ENCODE peak calls at places on chromosomes 12 and 14, in five cellular contexts. A is body of pancreas, E is AG04450, N is transverse colon, C is upper lobe of right lung. S is an unnamed sample. For H3K9me3, the result is how much of the 10 kb centered on the place peaks cover.

GRCh38 chr12:87082756-87083155 is 826.6 kb upstream of the MGAT4C start:
- DNase-seq in N (no peak), C (no peak), A (no peak), E (no peak), S (no peak)

GRCh38 chr14:22769369-22769768 is 2.9 kb downstream of the OXA1L start:
- DNase-seq in A (no peak), C (no peak), E (no peak), N (no peak), S (no peak)

GRCh38 chr14:46988312-46988711 is 336.7 kb upstream of the RPL10L start:
- DNase-seq in E (no peak), A (no peak), N (no peak), C (no peak), S (no peak)

GRCh38 chr12:53729659-53730058 is 2.4 kb upstream of the CALCOCO1 start:
- DNase-seq in E (no peak), C (no peak), A (no peak), N (no peak), S (no peak)

GRCh38 chr14:53354331-53354730 is 201.2 kb upstream of the DDHD1 start:
- DNase-seq in E (no peak), C (no peak), N (no peak), A (no peak), S (no peak)

GRCh38 chr12:40735551-40736230 is 43.5 kb downstream of the CNTN1 start:
- DNase-seq in A (no peak), C (no peak), N (no peak), E (no peak), S (no peak)

GRCh38 chr14:51293926-51294290 is 53.9 kb downstream of the TMX1 start:
- DNase-seq in A (no peak), C (no peak), N (no peak), E (no peak), S (no peak)

GRCh38 chr14:99698642-99699041 is 14.5 kb downstream of the CYP46A1 start:
- DNase-seq in N (no peak), C (no peak), A (no peak), E (no peak), S (no peak)

GRCh38 chr14:61437383-61437782 is 116.0 kb downstream of the PRKCH start:
- DNase-seq in N (no peak), E (no peak), C (no peak), A (no peak), S (no peak)

GRCh38 chr12:65824314-65824563 is at the start of gene HMGA2:
- DNase-seq in E (peak), A (no peak), C (peak), N (no peak), S (no peak)

GRCh38 chr12:46556820-46557524 is 184.4 kb upstream of the SLC38A2 start:
- DNase-seq in A (no peak), C (no peak), N (no peak), E (no peak), S (no peak)

GRCh38 chr12:6407206-6407954 is 23.4 kb downstream of the LTBR start:
- DNase-seq in A (no peak), E (no peak), C (no peak), N (no peak), S (no peak)

GRCh38 chr12:123966596-123966995 is 6.0 kb downstream of the CCDC92 start:
- DNase-seq in C (no peak), A (no peak), N (no peak), E (no peak), S (no peak)

GRCh38 chr14:26597136-26598080 is at the start of gene NOVA1:
- DNase-seq in A (peak), C (peak), E (no peak), N (peak), S (peak)

GRCh38 chr14:94864421-94865195 is 94.7 kb upstream of the GSC start:
- DNase-seq in E (no peak), A (no peak), C (no peak), N (no peak), S (peak)

GRCh38 chr12:47156167-47156736 is 76.5 kb upstream of the AMIGO2 start:
- DNase-seq in C (no peak), N (no peak), A (peak), E (no peak), S (no peak)

GRCh38 chr14:100309028-100309718 is 2.9 kb upstream of the SLC25A29 start:
- DNase-seq in C (no peak), E (no peak), A (no peak), N (no peak), S (no peak)

GRCh38 chr14:50469982-50470381 is 62.4 kb downstream of the MAP4K5 start:
- DNase-seq in N (no peak), A (no peak), E (no peak), C (no peak), S (no peak)

GRCh38 chr12:100234166-100234565 is 32.7 kb downstream of the DEPDC4 start:
- DNase-seq in A (no peak), E (peak), N (no peak), C (no peak), S (no peak)

GRCh38 chr12:123897221-123897620 is 75.4 kb downstream of the CCDC92 start:
- DNase-seq in N (no peak), C (no peak), A (no peak), E (peak), S (no peak)

GRCh38 chr12:56636118-56636674 is 6.1 kb upstream of the BAZ2A start:
- DNase-seq in E (peak), C (peak), A (peak), N (peak), S (peak)

GRCh38 chr12:94663077-94663476 is 12.7 kb upstream of the TMCC3 start:
- DNase-seq in C (no peak), E (no peak), N (no peak), A (no peak), S (no peak)

GRCh38 chr12:31431721-31432120 is 105.8 kb upstream of the SINHCAF start:
- DNase-seq in A (no peak), E (peak), C (no peak), N (no peak), S (no peak)

GRCh38 chr14:19801118-19801464 is 2.5 kb upstream of the OR4N2 start:
- DNase-seq in A (no peak), N (no peak), E (no peak), C (peak), S (no peak)
- H3K9me3 ChIP-seq in A (under half), N (under half), E (under half), C (under half), S (under half)

GRCh38 chr14:55026793-55027560 is at the start of the genes SOCS4 and WDHD1:
- DNase-seq in E (peak), C (peak), A (peak), N (peak), S (peak)
- TF ChIP-seq CTCF in E (no peak), C (peak), A (no peak), N (no peak), S (no peak)

DNA sequence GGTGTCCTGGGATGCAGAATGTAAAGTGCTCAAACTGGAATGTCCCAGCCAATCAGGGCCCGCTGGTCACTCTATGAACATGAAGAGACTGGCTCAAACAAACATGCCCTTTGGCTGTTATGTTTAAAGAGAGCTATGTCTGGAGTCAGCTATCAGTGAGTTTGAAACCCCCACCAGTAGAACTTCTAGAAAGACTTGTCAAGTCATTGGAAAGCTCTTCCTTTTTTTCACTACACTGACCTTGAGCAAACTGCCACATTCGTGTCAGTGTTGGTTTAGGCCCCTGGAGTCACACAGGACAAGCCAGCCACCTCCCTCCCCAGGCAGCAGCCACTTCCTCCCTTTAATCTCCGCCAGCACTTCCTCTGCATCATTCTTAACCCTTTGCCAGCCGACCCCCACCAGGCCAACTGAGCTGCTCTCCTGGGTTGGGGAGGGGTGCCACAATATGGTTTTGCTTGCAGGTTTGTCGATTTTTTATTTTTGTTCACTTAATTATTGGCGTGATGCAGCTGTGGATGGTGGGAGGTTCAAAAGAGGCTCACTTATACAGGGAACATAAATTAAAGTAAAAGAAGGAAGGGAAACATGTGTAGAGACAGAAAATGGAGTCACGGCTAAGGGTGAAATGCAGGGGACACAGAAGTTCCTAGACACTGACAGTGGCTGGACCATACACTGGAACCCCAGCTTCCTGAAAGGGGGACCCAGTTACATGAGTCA is 25.3 kb downstream of the CMKLR1 start:
- DNase-seq in E (no peak), C (peak), A (no peak), N (peak), S (peak)
- H3K27ac ChIP-seq in E (no peak), C (peak), A (peak), N (peak), S (peak)

GRCh38 chr12:133226690-133227089 is 9.0 kb downstream of the ANHX start:
- DNase-seq in A (no peak), N (no peak), E (no peak), C (no peak), S (no peak)
- H3K9me3 ChIP-seq in A (under half), N (under half), E (half or more), C (under half), S (under half)

GRCh38 chr14:89294872-89295271 is 122.2 kb downstream of the FOXN3 start:
- DNase-seq in N (no peak), E (no peak), A (no peak), C (no peak), S (no peak)
- TF ChIP-seq CTCF in N (no peak), E (no peak), A (no peak), C (no peak), S (no peak)

GRCh38 chr12:26704684-26705475 is 128.1 kb downstream of the ITPR2 start:
- DNase-seq in C (no peak), E (no peak), A (no peak), N (no peak), S (no peak)
- H3K27ac ChIP-seq in C (no peak), E (no peak), A (peak), N (no peak), S (no peak)

S was measured in psoas muscle.